ENCODE peak calls at places on chromosome 7, in seven cellular contexts. S is CD8-positive, alpha-beta T cell; O is choroid plexus epithelial cell; B is fibroblast of pulmonary artery; V is spleen; J is A549; C is AG04450. U is an unnamed sample.

GRCh38 chr7:9835204-9835603 is 1138.5 kb upstream of the PHF14 start:
- DNase-seq in J (no peak), B (no peak), C (no peak), S (no peak), O (no peak), V (no peak), U (no peak)

GRCh38 chr7:92633211-92633906 is 43.2 kb upstream of the FAM133B start:
- DNase-seq in O (peak), C (peak), S (no peak), J (peak), V (no peak), B (peak), U (peak)

GRCh38 chr7:76356823-76357222 is 2.0 kb downstream of the YWHAG start:
- DNase-seq in C (no peak), O (peak), J (peak), B (peak), V (no peak), S (no peak), U (no peak)

GRCh38 chr7:135204271-135204872 is 7.0 kb downstream of the WDR91 start:
- DNase-seq in V (no peak), J (no peak), B (peak), O (peak), S (no peak), C (peak), U (no peak)

GRCh38 chr7:55147101-55147500 is 128.3 kb downstream of the EGFR start:
- DNase-seq in B (no peak), O (no peak), V (peak), J (no peak), S (no peak), C (no peak), U (no peak)

GRCh38 chr7:16960566-16960965 is 78.8 kb upstream of the AGR3 start:
- DNase-seq in C (no peak), O (no peak), B (no peak), V (no peak), S (no peak), J (no peak), U (no peak)

GRCh38 chr7:78127009-78127408 is 328.4 kb downstream of the PHTF2 start:
- DNase-seq in C (no peak), V (no peak), B (no peak), J (no peak), O (no peak), S (no peak), U (no peak)

GRCh38 chr7:102318482-102318971 is 31.9 kb downstream of the SH2B2 start:
- DNase-seq in S (no peak), V (peak), J (peak), B (peak), C (no peak), O (peak), U (peak)

GRCh38 chr7:110973566-110973965 is 117.4 kb upstream of the LRRN3 start:
- DNase-seq in J (no peak), C (no peak), B (no peak), S (no peak), O (no peak), V (no peak), U (no peak)

GRCh38 chr7:25580156-25580555 is 351.9 kb upstream of the NPVF start:
- DNase-seq in S (no peak), O (no peak), J (no peak), B (no peak), V (no peak), C (no peak), U (no peak)

GRCh38 chr7:41438919-41439882 is 263.7 kb downstream of the INHBA start:
- DNase-seq in O (no peak), V (no peak), C (no peak), S (no peak), J (no peak), B (no peak), U (no peak)

GRCh38 chr7:19026888-19027287 is 90.5 kb downstream of the TWIST1 start:
- DNase-seq in B (peak), V (no peak), J (no peak), C (no peak), O (peak), S (no peak), U (peak)

GRCh38 chr7:140084972-140085371 is 22.2 kb upstream of the PARP12 start:
- DNase-seq in O (no peak), S (no peak), C (no peak), B (no peak), V (peak), J (no peak), U (no peak)

GRCh38 chr7:17599733-17600685 is 301.6 kb downstream of the AHR start:
- DNase-seq in V (no peak), B (peak), S (no peak), O (peak), C (peak), J (peak), U (peak)

GRCh38 chr7:104933433-104934074 is 80.5 kb upstream of the KMT2E start:
- DNase-seq in S (no peak), V (no peak), B (no peak), J (no peak), O (no peak), C (no peak), U (no peak)

GRCh38 chr7:117728858-117729257 is 144.4 kb downstream of the CTTNBP2 start:
- DNase-seq in J (no peak), V (no peak), O (peak), B (no peak), C (no peak), S (no peak), U (no peak)

GRCh38 chr7:84092207-84092606 is 102.4 kb downstream of the SEMA3A start:
- DNase-seq in J (peak), C (no peak), B (peak), O (no peak), V (no peak), S (no peak), U (no peak)

GRCh38 chr7:55254596-55255500 is 110.3 kb upstream of the LANCL2 start:
- DNase-seq in S (peak), B (peak), J (peak), O (peak), C (no peak), V (peak), U (peak)

GRCh38 chr7:121041516-121042148 is 53.1 kb downstream of the CPED1 start:
- DNase-seq in O (peak), V (no peak), C (no peak), S (no peak), J (no peak), B (no peak), U (no peak)

GRCh38 chr7:151272877-151273276 is 24.4 kb upstream of the SMARCD3 start:
- DNase-seq in J (no peak), V (no peak), B (no peak), S (no peak), C (no peak), O (no peak), U (no peak)

GRCh38 chr7:151890355-151891004 is 13.6 kb upstream of the PRKAG2 start:
- DNase-seq in V (peak), O (no peak), S (no peak), B (no peak), J (no peak), C (no peak), U (no peak)

DNA sequence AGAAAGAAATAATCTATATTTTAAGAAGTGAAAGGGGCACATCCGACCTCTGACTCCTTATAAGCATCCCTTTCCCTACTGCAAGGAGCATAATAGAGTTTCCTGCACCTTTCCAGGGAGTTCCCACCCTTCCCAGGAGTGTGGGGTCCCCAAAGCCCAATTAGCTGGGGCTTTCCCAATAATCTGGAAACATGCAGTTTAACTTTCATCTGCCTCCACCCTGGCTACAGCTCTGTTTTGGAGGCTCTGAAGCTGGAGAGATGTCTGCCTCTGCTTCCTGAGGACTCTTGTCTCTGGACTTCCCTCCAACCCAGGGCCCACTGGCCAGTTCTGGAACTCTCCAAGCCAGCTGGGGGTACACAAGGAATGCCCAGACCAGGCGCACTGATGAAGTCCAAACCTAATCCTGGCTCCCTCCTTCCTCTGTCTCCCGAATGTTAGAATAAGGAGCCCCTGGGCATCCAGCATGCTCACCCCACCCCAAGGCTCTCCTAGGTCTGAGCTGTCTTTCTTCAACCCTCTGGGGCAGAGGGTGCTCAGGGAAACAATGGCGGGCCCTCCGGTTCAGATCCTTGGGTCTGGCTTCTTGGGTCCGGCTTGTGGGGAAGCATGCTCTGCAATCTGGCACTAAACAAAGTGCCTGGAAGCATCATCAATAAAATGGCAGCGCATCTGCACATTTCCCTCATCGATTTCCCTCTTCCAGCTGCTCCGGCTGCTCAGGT is 13.4 kb downstream of the HOXA4 start:
- DNase-seq in C (no peak), V (no peak), O (no peak), S (peak), J (no peak), B (no peak), U (no peak)
- H3K4me3 ChIP-seq in C (peak), V (peak), O (no peak), S (no peak), J (peak), B (peak), U (no peak)

DNA sequence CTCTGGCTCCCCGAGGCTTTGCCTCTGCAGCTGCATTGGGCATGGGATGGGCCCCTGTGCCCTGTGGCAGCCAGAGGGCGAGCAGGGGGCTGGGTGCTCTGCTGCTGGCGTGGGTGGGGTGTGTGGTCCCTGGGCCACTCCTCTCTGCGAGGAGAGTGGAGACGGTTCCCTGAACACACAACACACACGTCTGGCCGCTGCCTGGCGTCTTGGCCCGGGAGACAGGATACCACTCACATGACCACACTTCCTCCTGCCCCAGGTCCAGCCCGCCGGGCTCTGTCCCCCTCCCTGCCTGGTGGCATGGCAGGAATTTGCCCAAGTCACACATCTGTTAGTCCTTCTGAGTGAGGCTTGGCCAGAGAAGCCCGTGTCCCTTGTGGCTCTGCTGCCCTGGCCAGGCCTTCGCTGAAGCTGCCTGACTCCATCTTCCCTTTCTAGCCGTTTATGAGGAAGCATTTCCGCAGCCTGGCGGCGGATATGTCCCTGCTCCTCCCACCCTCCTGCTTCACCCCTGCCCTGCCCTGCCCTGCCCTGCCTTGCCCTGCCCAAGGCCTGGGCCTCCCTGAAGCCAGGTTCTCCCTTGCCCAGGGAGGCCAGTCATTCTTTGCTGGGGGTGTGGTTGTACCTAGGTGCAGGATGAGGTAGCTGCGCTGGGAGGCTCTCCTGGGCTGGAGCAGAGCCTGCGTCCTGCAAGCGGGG is 3.0 kb downstream of the BRI3 start:
- DNase-seq in C (no peak), J (peak), S (no peak), V (peak), B (peak), O (peak), U (no peak)
- H3K4me3 ChIP-seq in C (peak), J (peak), S (no peak), V (peak), B (peak), O (peak), U (peak)

GRCh38 chr7:32059289-32060045 is 10.7 kb downstream of the PDE1C start:
- DNase-seq in S (no peak), B (no peak), O (peak), C (no peak), J (no peak), V (no peak), U (peak)
- H3K4me3 ChIP-seq in S (no peak), B (no peak), O (no peak), C (peak), J (peak), V (no peak), U (peak)

GRCh38 chr7:94145602-94146001 is 141.4 kb upstream of the BET1 start:
- DNase-seq in C (no peak), V (no peak), B (peak), J (peak), O (peak), S (no peak), U (peak)

GRCh38 chr7:94146408-94146807 is 142.3 kb upstream of the BET1 start:
- DNase-seq in O (peak), V (peak), S (no peak), C (peak), B (no peak), J (peak), U (no peak)

GRCh38 chr7:94142281-94142680 is 138.1 kb upstream of the BET1 start:
- DNase-seq in V (no peak), S (no peak), O (no peak), B (no peak), J (no peak), C (no peak), U (no peak)
- H3K4me3 ChIP-seq in V (no peak), S (no peak), O (no peak), B (no peak), J (no peak), C (no peak), U (no peak)

GRCh38 chr7:522938-523289 is 3.3 kb upstream of the PDGFA start:
- DNase-seq in J (no peak), V (no peak), C (no peak), B (no peak), S (no peak), O (no peak), U (no peak)
- H3K4me3 ChIP-seq in J (no peak), V (peak), C (no peak), B (no peak), S (no peak), O (no peak), U (no peak)

DNA sequence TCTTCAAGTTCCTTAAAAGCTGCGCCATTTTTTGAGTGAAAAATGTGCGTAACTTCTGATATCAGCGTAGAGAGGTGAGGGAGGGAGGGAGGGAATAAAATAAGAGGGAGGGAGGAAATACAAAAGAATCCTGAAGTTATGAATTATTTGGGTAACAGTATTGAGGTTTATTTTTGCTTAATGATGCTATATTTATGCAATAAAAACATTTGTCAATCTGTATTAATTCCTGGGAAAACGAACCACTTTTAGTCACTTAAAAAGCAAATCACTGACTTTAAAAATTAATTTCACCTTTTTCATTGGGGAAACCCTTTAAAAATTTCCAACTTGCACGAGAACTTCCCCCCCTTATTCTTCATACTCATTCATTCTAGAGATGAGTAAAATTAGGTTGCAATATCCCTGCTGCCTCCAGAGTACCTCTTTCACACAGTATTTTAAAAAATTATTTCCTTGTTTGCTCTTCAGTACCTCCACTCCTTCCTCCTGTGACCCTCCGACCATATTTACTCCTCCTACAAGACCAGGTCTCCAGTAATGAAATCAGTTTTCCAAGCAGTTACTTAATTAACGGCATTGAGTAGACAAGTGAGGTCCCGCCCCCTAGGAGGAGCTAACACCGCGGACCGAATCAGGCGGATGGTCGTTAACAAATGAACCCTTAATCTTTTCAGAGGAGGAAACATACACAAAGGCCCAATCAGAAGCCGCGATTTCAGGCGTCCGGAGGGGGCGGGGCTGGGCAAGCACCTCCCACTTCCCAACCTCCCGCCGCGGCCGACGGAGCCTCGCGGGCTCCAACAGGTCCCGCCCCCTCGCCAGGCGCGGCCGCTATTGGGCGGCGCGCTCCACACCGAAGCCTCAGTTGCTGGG is 521 bp upstream of the TRIM24 start:
- DNase-seq in B (peak), J (peak), V (no peak), C (peak), O (peak), S (peak), U (peak)
- H3K4me3 ChIP-seq in B (peak), J (peak), V (peak), C (peak), O (peak), S (peak), U (peak)

GRCh38 chr7:80648201-80648600 is 9.8 kb downstream of the CD36 start:
- DNase-seq in C (no peak), S (no peak), J (no peak), V (no peak), B (no peak), O (no peak), U (no peak)
- H3K4me3 ChIP-seq in C (no peak), S (no peak), J (no peak), V (no peak), B (no peak), O (no peak), U (no peak)

GRCh38 chr7:21996641-21997040 is 50.9 kb upstream of the CDCA7L start:
- DNase-seq in S (no peak), B (peak), O (peak), C (no peak), J (no peak), V (no peak), U (no peak)

GRCh38 chr7:22001345-22002004 is 55.8 kb upstream of the CDCA7L start:
- DNase-seq in C (peak), B (peak), J (peak), O (peak), V (no peak), S (no peak), U (peak)

GRCh38 chr7:22002731-22003130 is 57.0 kb upstream of the CDCA7L start:
- DNase-seq in C (no peak), O (no peak), B (no peak), J (no peak), V (no peak), S (no peak), U (no peak)

GRCh38 chr7:22005151-22005550 is 59.5 kb upstream of the CDCA7L start:
- DNase-seq in S (no peak), B (no peak), O (no peak), J (no peak), V (no peak), C (no peak), U (no peak)

GRCh38 chr7:21999896-22000295 is 54.2 kb upstream of the CDCA7L start:
- DNase-seq in B (no peak), C (no peak), S (no peak), O (peak), V (no peak), J (no peak), U (no peak)
- H3K4me3 ChIP-seq in B (no peak), C (no peak), S (no peak), O (no peak), V (no peak), J (no peak), U (no peak)

GRCh38 chr7:3461923-3462322 is 160.9 kb downstream of the SDK1 start:
- DNase-seq in J (no peak), C (no peak), B (no peak), V (no peak), O (no peak), S (peak), U (no peak)
- H3K4me3 ChIP-seq in J (no peak), C (no peak), B (no peak), V (no peak), O (no peak), S (no peak), U (no peak)